ENCODE peak calls at places on chromosomes 16 and 17, in seven cellular contexts. A, N, V, O, R, I and W are unnamed samples.

GRCh38 chr17:81685108-81685507 is 1.3 kb downstream of the HGS start:
- DNase-seq in V (no peak), R (peak), I (no peak), A (no peak), O (peak), N (no peak), W (no peak)

GRCh38 chr16:13793788-13794461 is 126.0 kb upstream of the ERCC4 start:
- DNase-seq in O (no peak), A (no peak), R (no peak), N (no peak), V (no peak), I (no peak), W (no peak)

GRCh38 chr16:5560084-5560483 is 462.5 kb upstream of the EEF2KMT start:
- DNase-seq in O (no peak), A (no peak), I (no peak), N (no peak), V (no peak), R (no peak), W (no peak)

GRCh38 chr17:69592692-69593350 is 178.3 kb downstream of the MAP2K6 start:
- DNase-seq in I (no peak), N (no peak), V (no peak), O (peak), R (no peak), A (no peak), W (no peak)

GRCh38 chr17:75738218-75738802 is 17.1 kb downstream of the ITGB4 start:
- DNase-seq in I (no peak), A (no peak), O (no peak), V (no peak), R (no peak), N (no peak), W (no peak)

GRCh38 chr16:17339764-17340541 is 130.8 kb downstream of the XYLT1 start:
- DNase-seq in A (no peak), I (no peak), N (no peak), V (no peak), R (no peak), O (no peak), W (no peak)

GRCh38 chr16:14302031-14302398 is 230.9 kb downstream of the MRTFB start:
- DNase-seq in N (no peak), A (peak), O (no peak), R (no peak), I (no peak), V (peak), W (no peak)

GRCh38 chr17:6449307-6449706 is 5.1 kb downstream of the PIMREG start:
- DNase-seq in I (no peak), A (no peak), R (no peak), V (no peak), N (no peak), O (no peak), W (no peak)

GRCh38 chr17:31488982-31489294 is 97.5 kb downstream of the RAB11FIP4 start:
- DNase-seq in I (no peak), V (peak), R (no peak), N (no peak), O (no peak), A (no peak), W (no peak)

GRCh38 chr16:84843149-84844048 is 23.6 kb downstream of the CRISPLD2 start:
- DNase-seq in N (no peak), I (no peak), A (no peak), O (no peak), R (no peak), V (no peak), W (no peak)

GRCh38 chr17:61335845-61336655 is 63.6 kb upstream of the TBX2 start:
- DNase-seq in A (peak), R (no peak), N (no peak), O (no peak), I (peak), V (no peak), W (no peak)

GRCh38 chr16:79062336-79062735 is 538.2 kb downstream of the MAF start:
- DNase-seq in I (no peak), O (no peak), R (no peak), N (no peak), V (no peak), A (no peak), W (no peak)

GRCh38 chr17:7133916-7134315 is 19.3 kb upstream of the ASGR2 start:
- DNase-seq in I (no peak), A (no peak), V (peak), O (no peak), R (no peak), N (no peak), W (no peak)

GRCh38 chr17:77774182-77774581 is 184.3 kb upstream of the TNRC6C start:
- DNase-seq in V (no peak), R (no peak), I (no peak), A (no peak), N (no peak), O (no peak), W (no peak)

DNA sequence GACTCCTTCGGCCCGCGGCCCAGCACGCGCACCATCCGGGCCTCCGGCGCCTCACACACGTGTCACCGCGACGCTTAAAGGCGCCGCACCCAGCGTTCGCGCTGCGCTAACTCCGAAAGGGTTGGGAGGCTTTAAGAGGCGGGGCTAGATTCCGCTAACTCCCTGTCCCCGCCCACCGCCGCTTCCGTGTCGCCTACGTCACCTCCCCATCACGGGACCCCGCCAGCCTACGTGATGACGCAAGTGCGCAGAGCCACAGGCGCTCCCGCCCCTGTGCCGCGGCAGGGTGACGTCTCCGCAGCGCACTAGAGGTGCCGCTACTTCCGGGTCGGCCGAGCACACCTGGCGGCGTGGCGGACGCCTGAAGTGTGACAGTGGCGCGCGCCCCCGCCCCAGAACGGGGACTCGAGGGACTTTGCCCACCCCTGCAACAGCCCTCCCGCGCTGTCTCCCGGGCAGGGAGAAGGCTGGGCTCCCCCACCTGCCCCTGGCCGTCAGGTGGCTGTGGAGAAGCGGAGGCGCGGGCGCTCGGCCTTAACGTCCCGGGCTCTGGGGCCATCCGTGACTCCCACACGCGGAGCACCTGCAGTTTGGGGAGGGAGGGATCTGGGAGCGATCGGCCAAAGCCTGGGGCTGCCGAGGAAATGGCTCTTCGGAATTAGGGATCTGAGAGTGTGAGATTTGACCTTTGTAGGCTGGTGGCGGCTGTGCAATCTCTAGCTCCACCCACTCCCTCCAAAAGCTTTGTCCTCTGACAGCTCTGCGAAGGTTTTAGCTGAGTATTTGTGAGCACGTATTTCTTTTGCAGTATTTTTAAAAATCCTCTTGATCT is at the start of gene USP36:
- DNase-seq in A (peak), R (peak), V (peak), N (peak), I (peak), O (peak), W (peak)
- TF ChIP-seq CTCF in A (no peak), R (no peak), V (no peak), N (peak), I (peak), O (no peak), W (no peak)

GRCh38 chr16:86619263-86619935 is 41.0 kb downstream of the FOXL1 start:
- DNase-seq in O (no peak), N (peak), A (no peak), I (no peak), R (no peak), V (peak), W (no peak)

GRCh38 chr16:86616906-86617305 is 38.6 kb downstream of the FOXL1 start:
- DNase-seq in A (no peak), V (no peak), R (no peak), I (no peak), N (no peak), O (no peak), W (no peak)

GRCh38 chr16:86621966-86622365 is 43.6 kb downstream of the FOXL1 start:
- DNase-seq in A (no peak), O (no peak), R (no peak), N (no peak), V (no peak), I (no peak), W (no peak)

GRCh38 chr16:86620184-86620583 is 41.8 kb downstream of the FOXL1 start:
- DNase-seq in N (no peak), I (no peak), V (no peak), A (no peak), R (no peak), O (no peak), W (no peak)

GRCh38 chr16:86618431-86619262 is 40.3 kb downstream of the FOXL1 start:
- DNase-seq in O (no peak), N (no peak), V (no peak), R (no peak), I (no peak), A (no peak), W (no peak)
- H3K4me3 ChIP-seq in O (no peak), N (no peak), V (no peak), R (no peak), I (no peak), A (no peak), W (no peak)

DNA sequence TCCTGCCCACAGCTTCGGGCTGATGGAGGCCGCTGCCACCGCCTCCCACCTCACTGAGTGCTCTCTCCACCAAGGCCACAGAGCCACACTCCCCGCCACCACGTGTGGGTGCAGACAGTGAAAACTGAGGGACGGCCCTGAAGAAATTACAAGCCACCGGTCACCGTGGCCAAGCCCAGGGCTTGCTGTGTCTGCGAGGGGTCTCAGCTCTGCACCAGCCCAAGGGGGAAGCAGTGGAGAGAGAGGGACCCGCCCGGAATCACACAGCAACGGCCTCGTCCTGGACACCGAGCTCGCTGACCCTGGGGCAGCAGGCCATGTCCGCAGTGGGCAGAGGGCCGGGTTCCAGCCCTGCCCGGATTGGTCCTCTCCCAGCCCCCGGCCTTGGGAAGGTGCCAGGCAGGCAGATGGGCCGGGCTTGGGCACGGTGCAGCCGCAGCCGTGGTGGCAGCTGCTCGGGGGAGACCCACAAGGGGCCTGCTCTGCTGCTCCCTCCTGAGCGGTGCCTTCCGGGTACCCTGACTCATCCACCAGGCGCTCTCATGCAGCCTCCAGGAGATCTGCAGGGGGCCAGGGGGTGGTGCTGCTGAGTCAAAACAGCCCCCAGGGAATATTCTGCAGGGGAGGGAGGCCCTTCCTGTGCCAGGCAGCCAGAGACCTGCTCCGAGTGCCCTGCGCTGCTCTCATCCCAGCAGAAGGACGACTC is 52.0 kb downstream of the CBFA2T3 start:
- DNase-seq in I (no peak), R (peak), O (peak), A (no peak), V (peak), N (peak), W (peak)
- TF ChIP-seq CTCF in I (no peak), R (peak), O (peak), A (no peak), V (no peak), N (peak), W (peak)

GRCh38 chr16:86579268-86580062 is 1.1 kb downstream of the FOXL1 start:
- DNase-seq in R (no peak), V (peak), O (no peak), N (no peak), I (no peak), A (no peak), W (no peak)

GRCh38 chr16:86584071-86584685 is 5.8 kb downstream of the FOXL1 start:
- DNase-seq in A (no peak), V (no peak), N (no peak), R (no peak), I (no peak), O (no peak), W (no peak)

GRCh38 chr16:86580063-86580797 is 1.9 kb downstream of the FOXL1 start:
- DNase-seq in O (no peak), R (no peak), V (no peak), I (no peak), N (no peak), A (no peak), W (no peak)

GRCh38 chr16:86580798-86581185 is 2.4 kb downstream of the FOXL1 start:
- DNase-seq in R (no peak), O (no peak), V (no peak), N (no peak), I (no peak), A (no peak), W (no peak)

DNA sequence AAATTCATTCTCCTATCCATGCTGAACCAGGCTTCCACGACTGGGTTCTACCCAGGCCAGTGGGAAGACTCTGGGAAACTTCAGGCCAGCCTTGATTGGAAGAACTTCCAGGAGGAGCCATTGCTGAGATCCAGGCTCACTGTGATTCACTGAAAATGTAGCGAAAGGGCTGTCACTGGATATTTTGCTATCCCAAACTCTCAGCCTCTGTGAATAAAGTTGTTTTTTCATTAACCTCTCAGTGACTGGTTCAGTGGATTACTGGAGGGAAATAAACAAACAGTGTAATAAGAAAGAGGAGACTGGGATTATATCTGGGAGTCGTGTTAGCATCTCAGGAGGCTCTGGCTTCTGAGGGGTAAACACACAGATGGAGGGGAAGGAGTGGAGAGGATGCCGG is 3.1 kb downstream of the FOXL1 start:
- DNase-seq in R (no peak), V (no peak), O (no peak), A (no peak), N (no peak), I (no peak), W (no peak)
- H3K4me3 ChIP-seq in R (no peak), V (no peak), O (peak), A (no peak), N (no peak), I (no peak), W (peak)

GRCh38 chr17:49616086-49616485 is 40.4 kb downstream of the NXPH3 start:
- DNase-seq in R (no peak), O (no peak), V (peak), N (no peak), I (no peak), A (no peak), W (no peak)
- TF ChIP-seq CTCF in R (no peak), O (no peak), V (peak), N (peak), I (no peak), A (no peak), W (no peak)

DNA sequence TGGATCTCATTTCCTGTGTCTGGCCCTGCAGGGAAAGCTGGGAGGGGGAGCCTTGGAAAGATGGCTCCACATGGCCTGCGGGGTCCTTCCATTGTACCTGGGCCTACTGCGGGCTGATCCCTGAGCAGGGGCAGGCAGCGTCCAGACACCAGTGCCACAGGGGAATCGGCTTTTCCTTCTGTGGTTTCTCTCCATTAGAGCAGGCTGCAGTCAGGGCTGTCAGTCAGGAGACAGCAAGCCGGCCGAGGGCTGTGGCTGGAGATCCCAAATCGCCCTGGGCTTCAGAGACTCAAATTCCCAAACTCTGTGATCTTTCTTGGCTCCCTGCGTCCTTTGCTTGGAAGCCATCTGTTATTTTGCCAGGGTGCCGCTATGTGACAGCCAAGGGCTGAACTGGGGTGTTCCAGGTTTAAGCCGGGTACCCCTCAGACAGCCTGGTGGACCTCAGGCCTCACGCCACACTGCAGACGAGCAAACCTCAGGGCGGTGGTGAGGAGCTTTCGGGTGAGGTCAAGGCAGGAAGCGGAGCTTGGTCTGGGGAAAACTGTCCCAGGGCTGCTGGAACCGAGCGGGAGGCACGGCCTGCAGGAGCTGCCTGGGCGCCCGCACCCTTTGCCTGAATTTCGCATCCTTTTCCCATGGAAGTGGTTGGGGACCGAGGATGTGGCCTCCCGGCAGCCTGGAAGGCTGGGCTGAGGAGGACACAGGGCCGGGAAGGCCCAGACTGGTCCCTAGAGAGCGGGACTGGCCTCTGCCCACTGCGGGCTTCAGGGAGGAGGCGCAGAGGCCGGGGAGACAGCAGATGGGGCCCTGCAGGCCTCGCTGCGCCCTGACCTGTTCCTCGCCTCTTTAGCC is 1.5 kb upstream of the CPNE7 start:
- DNase-seq in I (no peak), V (no peak), N (no peak), A (no peak), R (no peak), O (no peak), W (no peak)
- H3K4me3 ChIP-seq in I (no peak), V (peak), N (no peak), A (no peak), R (no peak), O (no peak), W (no peak)

GRCh38 chr16:80803341-80804060 is 897 bp downstream of the CDYL2 start:
- DNase-seq in N (no peak), I (peak), V (peak), R (no peak), O (no peak), A (peak), W (no peak)
- TF ChIP-seq CTCF in N (no peak), I (peak), V (peak), R (peak), O (peak), A (peak), W (peak)

DNA sequence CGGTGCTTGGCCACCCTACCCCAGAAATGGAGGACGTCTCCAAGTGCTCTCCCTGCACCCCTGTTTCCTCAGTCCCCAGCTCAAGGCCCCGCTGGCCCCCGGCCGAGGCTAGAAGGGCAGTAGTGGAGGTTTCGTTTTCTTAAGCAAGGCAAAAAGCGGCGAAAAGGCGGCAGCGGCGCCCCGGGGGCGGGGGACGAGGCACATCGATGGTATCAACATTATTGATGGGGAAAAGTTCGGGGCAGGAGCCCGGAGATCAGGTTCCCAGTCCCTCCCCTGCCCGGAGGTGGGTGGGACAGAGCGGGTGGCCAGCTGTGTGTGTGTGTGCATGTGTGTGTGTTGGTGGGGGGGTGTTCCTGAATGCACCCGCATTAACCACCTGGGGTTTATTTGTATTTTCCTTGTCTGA is 4.1 kb upstream of the SALL1 start:
- DNase-seq in N (no peak), I (no peak), V (peak), R (no peak), A (peak), O (no peak), W (no peak)
- H3K4me3 ChIP-seq in N (no peak), I (no peak), V (peak), R (peak), A (no peak), O (peak), W (peak)